ENCODE peak calls at places on chromosomes 2 and 18, in five cellular contexts. P is right cardiac atrium, M is A549, K is heart left ventricle, T is mammary epithelial cell. A is an unnamed sample.

GRCh38 chr2:226304308-226304707 is 495.3 kb downstream of the IRS1 start:
- DNase-seq in P (no peak), M (no peak), K (no peak), T (no peak), A (no peak)

GRCh38 chr18:12886498-12887126 is 2.6 kb upstream of the PTPN2 start:
- DNase-seq in P (no peak), M (peak; percentile 56), K (no peak), T (peak; percentile 26), A (peak; percentile 51)

GRCh38 chr2:188529710-188530109 is 238.0 kb downstream of the GULP1 start:
- DNase-seq in P (no peak), M (no peak), K (no peak), T (no peak), A (no peak)

GRCh38 chr18:57583297-57583835 is 3.1 kb downstream of the FECH start:
- DNase-seq in P (no peak), M (no peak), K (no peak), T (no peak), A (no peak)

GRCh38 chr2:207825033-207825957 is 55.6 kb upstream of the FZD5 start:
- DNase-seq in P (no peak), M (no peak), K (peak; percentile 35), T (no peak), A (no peak)

GRCh38 chr2:106137944-106138903 is 55.9 kb downstream of the UXS1 start:
- DNase-seq in P (no peak), M (no peak), K (no peak), T (no peak), A (no peak)

GRCh38 chr2:42261531-42262195 is 92.5 kb downstream of the EML4 start:
- DNase-seq in P (no peak), M (no peak), K (no peak), T (no peak), A (no peak)

GRCh38 chr2:16141641-16141921 is 201.2 kb downstream of the MYCN start:
- DNase-seq in P (no peak), M (no peak), K (no peak), T (no peak), A (peak; percentile 69)

GRCh38 chr2:170006592-170007327 is 171.2 kb upstream of the MYO3B start:
- DNase-seq in P (no peak), M (no peak), K (no peak), T (no peak), A (no peak)

GRCh38 chr2:236665572-236666118 is 96.0 kb downstream of the ACKR3 start:
- DNase-seq in P (no peak), M (peak; percentile 51), K (no peak), T (peak; percentile 55), A (no peak)

GRCh38 chr2:65367517-65367916 is 64.9 kb downstream of the SPRED2 start:
- DNase-seq in P (no peak), M (peak; percentile 88), K (no peak), T (peak; percentile 98), A (peak; percentile 33)

GRCh38 chr2:166373951-166374350 is 1.8 kb downstream of the SCN9A start:
- DNase-seq in P (no peak), M (peak; percentile 80), K (no peak), T (peak; percentile 81), A (no peak)

GRCh38 chr2:63850204-63850571 is 8.5 kb downstream of the UGP2 start:
- DNase-seq in P (no peak), M (no peak), K (no peak), T (no peak), A (no peak)

GRCh38 chr2:109353806-109354745 is 225.1 kb downstream of the SH3RF3 start:
- DNase-seq in P (no peak), M (no peak), K (no peak), T (no peak), A (no peak)

GRCh38 chr2:220202066-220202465 is 574.6 kb downstream of the SLC4A3 start:
- DNase-seq in P (no peak), M (no peak), K (no peak), T (no peak), A (no peak)

GRCh38 chr2:54411801-54412354 is 44.2 kb upstream of the SPTBN1 start:
- DNase-seq in P (no peak), M (no peak), K (no peak), T (no peak), A (no peak)

GRCh38 chr2:164015328-164016123 is 279.7 kb upstream of the FIGN start:
- DNase-seq in P (no peak), M (no peak), K (peak; percentile 26), T (no peak), A (no peak)

GRCh38 chr2:84451579-84451978 is 7.5 kb downstream of the SUCLG1 start:
- DNase-seq in P (no peak), M (no peak), K (no peak), T (no peak), A (no peak)

GRCh38 chr2:182142062-182142461 is 156.4 kb downstream of the PPP1R1C start:
- DNase-seq in P (no peak), M (no peak), K (no peak), T (no peak), A (no peak)

GRCh38 chr2:61179701-61180639 is 18.0 kb downstream of the C2orf74 start:
- DNase-seq in P (peak; percentile 94), M (no peak), K (peak; percentile 91), T (peak; percentile 30), A (no peak)

GRCh38 chr18:22900558-22901183 is 32.5 kb upstream of the RBBP8 start:
- DNase-seq in P (peak; percentile 71), M (no peak), K (peak; percentile 48), T (no peak), A (no peak)

GRCh38 chr2:11830708-11831301 is 84.4 kb downstream of the LPIN1 start:
- DNase-seq in P (no peak), M (no peak), K (no peak), T (no peak), A (no peak)

DNA sequence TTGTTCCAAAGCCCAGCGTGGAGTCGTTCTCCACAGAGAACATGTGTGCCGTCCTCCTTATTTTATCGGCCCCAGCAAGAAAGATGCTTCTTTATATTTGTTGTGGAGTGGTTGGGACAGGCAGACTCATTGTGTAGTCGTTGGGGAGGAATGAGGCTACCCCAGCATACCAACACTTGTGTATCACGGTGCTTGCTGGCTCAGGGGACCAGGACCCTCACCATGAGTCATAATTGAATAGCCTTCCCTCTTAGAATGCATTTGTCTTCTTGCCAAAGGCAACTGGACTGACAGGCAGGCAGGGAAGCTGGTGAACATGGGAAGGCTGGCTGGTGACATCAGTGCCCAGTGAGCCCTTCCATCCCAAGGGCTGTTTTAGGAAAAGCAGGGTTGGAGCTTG is 4.7 kb downstream of the CAPN10 start:
- DNase-seq in P (peak; percentile 8), M (no peak), K (no peak), T (no peak), A (no peak)
- H3K4me1 ChIP-seq in P (peaks cover 6% of the 10 kb centered on the region), M (peaks cover 12% of the 10 kb centered on the region), K (peaks cover 51% of the 10 kb centered on the region), T (peaks cover 11% of the 10 kb centered on the region), A (no peaks in the 10 kb centered on the region)

GRCh38 chr2:101112772-101113157 is 38.4 kb downstream of the TBC1D8 start:
- DNase-seq in P (no peak), M (no peak), K (no peak), T (no peak), A (no peak)
- H3K4me3 ChIP-seq in P (no peak overlapping the region), M (no peak overlapping the region), K (no peak overlapping the region), T (no peak overlapping the region), A (no peak overlapping the region)

GRCh38 chr18:62876828-62877227 is 161.5 kb downstream of the PHLPP1 start:
- DNase-seq in P (no peak), M (no peak), K (no peak), T (no peak), A (no peak)
- H3K4me1 ChIP-seq in P (peaks cover 6% of the 10 kb centered on the region), M (peaks cover 71% of the 10 kb centered on the region), K (peaks cover 27% of the 10 kb centered on the region), T (peaks cover 24% of the 10 kb centered on the region), A (peaks cover 2% of the 10 kb centered on the region)

DNA sequence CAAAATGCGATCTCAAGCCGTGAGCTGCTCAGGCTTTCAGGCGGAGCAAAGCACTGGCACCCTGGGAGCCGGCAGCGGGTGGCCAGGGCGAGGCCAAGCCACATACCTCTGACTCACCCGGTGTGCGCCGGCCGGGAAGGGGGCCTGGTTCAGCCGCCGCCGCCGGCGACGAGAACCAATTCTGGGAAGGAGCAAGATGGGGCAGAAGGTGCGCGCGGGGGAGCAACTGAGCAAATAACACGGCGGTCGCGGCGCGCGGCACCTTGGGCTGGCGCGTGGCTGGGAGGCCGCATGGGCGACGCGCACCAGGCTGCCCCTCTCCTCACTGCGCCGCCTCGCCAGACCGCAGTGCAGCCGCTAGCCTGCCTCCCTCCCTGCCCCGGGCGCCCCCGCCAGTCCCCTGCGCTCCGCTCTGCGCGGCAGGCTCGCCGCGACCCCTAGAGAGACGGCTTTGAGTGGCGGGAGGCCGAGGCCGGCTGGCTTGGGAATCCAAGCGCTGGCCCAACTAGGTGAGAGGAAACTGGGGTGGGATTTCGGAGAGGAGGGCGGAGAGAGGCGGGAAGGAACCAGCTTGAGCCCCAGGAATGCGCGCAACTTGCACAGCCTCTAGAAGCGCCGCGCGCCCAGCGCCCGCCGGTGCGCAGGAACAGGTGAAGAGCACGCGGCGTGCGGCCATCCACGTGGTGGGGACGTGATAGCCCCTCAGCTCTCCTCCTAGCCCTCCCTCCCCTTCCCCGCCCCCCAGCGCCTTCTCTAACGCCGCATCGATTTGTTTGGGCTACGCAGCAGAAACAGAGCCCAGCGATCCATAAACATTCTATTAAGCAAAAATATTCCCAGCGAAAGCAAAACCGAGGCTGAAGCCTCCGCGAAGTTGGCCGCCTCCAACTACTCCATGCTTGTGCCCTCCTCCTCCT is 3.3 kb downstream of the NRP2 start:
- DNase-seq in P (peak; percentile 63), M (peak; percentile 60), K (no peak), T (peak; percentile 83), A (peak; percentile 27)
- H3K4me3 ChIP-seq in P (peak overlapping the region; percentile 77), M (peak overlapping the region; percentile 80), K (peak overlapping the region; percentile 58), T (peak overlapping the region; percentile 62), A (peak overlapping the region; percentile 44)

GRCh38 chr2:27773959-27774358 is 2.4 kb downstream of the MRPL33 start:
- DNase-seq in P (no peak), M (no peak), K (no peak), T (no peak), A (no peak)
- H3K4me1 ChIP-seq in P (peaks cover 4% of the 10 kb centered on the region), M (peaks cover 37% of the 10 kb centered on the region), K (peaks cover 38% of the 10 kb centered on the region), T (peaks cover 28% of the 10 kb centered on the region), A (peaks cover 13% of the 10 kb centered on the region)

DNA sequence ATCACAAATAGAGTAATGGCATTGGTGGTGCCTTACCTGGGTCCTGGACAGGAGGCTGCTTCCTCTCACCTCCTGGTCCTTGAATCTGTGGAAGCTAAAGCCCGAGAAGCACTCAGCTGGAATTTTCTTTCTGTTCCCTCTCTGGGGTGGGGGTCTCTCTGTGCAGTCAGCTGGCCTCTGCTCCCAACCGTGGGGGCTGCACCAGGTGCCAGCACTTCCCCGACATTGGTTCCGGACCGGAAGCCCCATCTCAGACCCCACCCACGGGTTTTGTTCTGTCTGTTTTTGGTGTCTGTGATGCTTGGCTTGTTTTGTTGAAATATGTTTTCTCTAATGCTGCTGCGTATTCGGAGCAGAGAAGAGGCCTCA is 154.7 kb downstream of the TWIST2 start:
- DNase-seq in P (no peak), M (no peak), K (no peak), T (no peak), A (no peak)
- H3K4me3 ChIP-seq in P (no peak overlapping the region), M (no peak overlapping the region), K (no peak overlapping the region), T (no peak overlapping the region), A (no peak overlapping the region)